ENCODE peak calls at places on chromosome 9, in nine cellular contexts. One of them, this sample, is unnamed.
A peak's percentile ranks its signal among the peaks of the same experiment; 100 is the strongest.

GRCh38 chr9:107295995-107296394 is 12.9 kb downstream of the RAD23B start:
- DNase-seq in uterus: no peak
- DNase-seq in heart right ventricle: no peak
- DNase-seq in spleen: no peak
- DNase-seq in PC-3: no peak
- DNase-seq in HFF-Myc: no peak
- DNase-seq in CD4-positive, CD25-positive, alpha-beta regulatory T cell: no peak
- DNase-seq in AG10803: no peak
- DNase-seq in A673: no peak
- DNase-seq in this sample: no peak

GRCh38 chr9:37200572-37201005 is 80.2 kb downstream of the ZCCHC7 start:
- DNase-seq in PC-3: peak; percentile 44
- DNase-seq in HFF-Myc: peak; percentile 36
- DNase-seq in spleen: no peak
- DNase-seq in A673: peak; percentile 84
- DNase-seq in CD4-positive, CD25-positive, alpha-beta regulatory T cell: no peak
- DNase-seq in uterus: no peak
- DNase-seq in heart right ventricle: no peak
- DNase-seq in AG10803: peak; percentile 31
- DNase-seq in this sample: peak; percentile 9

GRCh38 chr9:71680189-71680983 is 87.9 kb downstream of the CEMIP2 start:
- DNase-seq in uterus: no peak
- DNase-seq in CD4-positive, CD25-positive, alpha-beta regulatory T cell: no peak
- DNase-seq in PC-3: peak; percentile 82
- DNase-seq in AG10803: peak; percentile 63
- DNase-seq in spleen: no peak
- DNase-seq in HFF-Myc: no peak
- DNase-seq in A673: no peak
- DNase-seq in heart right ventricle: no peak
- DNase-seq in this sample: no peak

GRCh38 chr9:19493174-19493811 is 84.5 kb downstream of the ACER2 start:
- DNase-seq in uterus: peak; percentile 69
- DNase-seq in CD4-positive, CD25-positive, alpha-beta regulatory T cell: peak; percentile 34
- DNase-seq in HFF-Myc: peak; percentile 25
- DNase-seq in AG10803: peak; percentile 64
- DNase-seq in spleen: no peak
- DNase-seq in PC-3: peak; percentile 69
- DNase-seq in A673: peak; percentile 44
- DNase-seq in heart right ventricle: peak; percentile 73
- DNase-seq in this sample: peak; percentile 63

GRCh38 chr9:114362394-114362793 is 25.4 kb downstream of the AKNA start:
- DNase-seq in AG10803: no peak
- DNase-seq in PC-3: no peak
- DNase-seq in spleen: no peak
- DNase-seq in heart right ventricle: no peak
- DNase-seq in HFF-Myc: no peak
- DNase-seq in A673: no peak
- DNase-seq in CD4-positive, CD25-positive, alpha-beta regulatory T cell: no peak
- DNase-seq in uterus: no peak
- DNase-seq in this sample: no peak

GRCh38 chr9:114634387-114634786 is 23.2 kb downstream of the TEX53 start:
- DNase-seq in heart right ventricle: no peak
- DNase-seq in spleen: no peak
- DNase-seq in PC-3: no peak
- DNase-seq in A673: no peak
- DNase-seq in AG10803: no peak
- DNase-seq in HFF-Myc: no peak
- DNase-seq in uterus: no peak
- DNase-seq in CD4-positive, CD25-positive, alpha-beta regulatory T cell: no peak
- DNase-seq in this sample: no peak

GRCh38 chr9:75823136-75823535 is 67.3 kb upstream of the PCSK5 start:
- DNase-seq in heart right ventricle: no peak
- DNase-seq in AG10803: no peak
- DNase-seq in HFF-Myc: no peak
- DNase-seq in spleen: no peak
- DNase-seq in A673: no peak
- DNase-seq in uterus: no peak
- DNase-seq in PC-3: no peak
- DNase-seq in CD4-positive, CD25-positive, alpha-beta regulatory T cell: no peak
- DNase-seq in this sample: no peak

GRCh38 chr9:121359358-121360294 is 10.4 kb downstream of the STOM start:
- DNase-seq in HFF-Myc: no peak
- DNase-seq in AG10803: peak; percentile 68
- DNase-seq in uterus: no peak
- DNase-seq in CD4-positive, CD25-positive, alpha-beta regulatory T cell: no peak
- DNase-seq in PC-3: no peak
- DNase-seq in heart right ventricle: no peak
- DNase-seq in spleen: no peak
- DNase-seq in A673: peak; percentile 41
- DNase-seq in this sample: no peak

GRCh38 chr9:83430681-83431080 is 107.5 kb downstream of the FRMD3 start:
- DNase-seq in AG10803: no peak
- DNase-seq in heart right ventricle: no peak
- DNase-seq in A673: no peak
- DNase-seq in HFF-Myc: no peak
- DNase-seq in uterus: no peak
- DNase-seq in spleen: no peak
- DNase-seq in PC-3: no peak
- DNase-seq in CD4-positive, CD25-positive, alpha-beta regulatory T cell: no peak
- DNase-seq in this sample: no peak

GRCh38 chr9:35673132-35673997 is at the start of gene CA9:
- DNase-seq in spleen: no peak
- DNase-seq in AG10803: no peak
- DNase-seq in PC-3: no peak
- DNase-seq in uterus: no peak
- DNase-seq in heart right ventricle: peak; percentile 43
- DNase-seq in CD4-positive, CD25-positive, alpha-beta regulatory T cell: no peak
- DNase-seq in HFF-Myc: no peak
- DNase-seq in A673: no peak
- DNase-seq in this sample: no peak

GRCh38 chr9:99660191-99660636 is 161.5 kb upstream of the NR4A3 start:
- DNase-seq in heart right ventricle: peak; percentile 4
- DNase-seq in HFF-Myc: no peak
- DNase-seq in A673: no peak
- DNase-seq in PC-3: no peak
- DNase-seq in CD4-positive, CD25-positive, alpha-beta regulatory T cell: no peak
- DNase-seq in uterus: no peak
- DNase-seq in AG10803: no peak
- DNase-seq in spleen: no peak
- DNase-seq in this sample: no peak

DNA sequence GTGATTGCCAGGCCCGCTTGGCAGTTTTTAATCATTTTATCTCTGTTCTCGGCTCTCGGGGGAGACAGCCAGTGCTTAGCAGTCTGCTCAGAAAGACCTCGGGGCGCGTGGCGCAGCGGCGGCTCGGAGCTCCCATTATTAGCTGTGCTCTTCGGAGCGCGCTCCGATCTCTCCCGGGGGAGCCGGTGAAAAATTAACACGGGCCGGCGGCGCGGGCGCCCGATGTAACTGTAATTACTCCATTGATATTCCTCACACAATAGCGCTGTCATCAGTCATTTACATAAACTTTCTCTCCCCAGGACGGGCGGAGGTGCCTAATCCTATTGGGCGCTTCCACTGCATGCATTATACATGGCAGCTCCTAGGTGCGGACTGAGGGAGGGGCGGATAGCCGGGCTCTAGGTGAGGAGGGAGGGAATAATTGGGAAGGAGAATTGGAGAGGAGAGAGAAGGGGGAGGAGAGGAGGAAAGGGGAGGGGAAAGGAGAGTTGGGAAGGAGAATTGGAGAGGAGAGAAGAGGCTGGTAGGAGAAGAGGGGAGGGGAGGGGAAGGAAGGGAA is 24.9 kb downstream of the LMX1B start:
- DNase-seq in PC-3: no peak
- DNase-seq in HFF-Myc: no peak
- DNase-seq in A673: peak; percentile 57
- DNase-seq in AG10803: no peak
- DNase-seq in CD4-positive, CD25-positive, alpha-beta regulatory T cell: no peak
- DNase-seq in spleen: no peak
- DNase-seq in heart right ventricle: no peak
- DNase-seq in uterus: no peak
- DNase-seq in this sample: no peak
- H3K4me3 ChIP-seq in PC-3: no peak overlapping the region
- H3K4me3 ChIP-seq in HFF-Myc: no peak overlapping the region
- H3K4me3 ChIP-seq in A673: peak overlapping the region; percentile 17
- H3K4me3 ChIP-seq in AG10803: no peak overlapping the region
- H3K4me3 ChIP-seq in CD4-positive, CD25-positive, alpha-beta regulatory T cell: no peak overlapping the region
- H3K4me3 ChIP-seq in spleen: no peak overlapping the region
- H3K4me3 ChIP-seq in heart right ventricle: no peak overlapping the region
- H3K4me3 ChIP-seq in uterus: no peak overlapping the region
- H3K4me3 ChIP-seq in this sample: no peak overlapping the region

DNA sequence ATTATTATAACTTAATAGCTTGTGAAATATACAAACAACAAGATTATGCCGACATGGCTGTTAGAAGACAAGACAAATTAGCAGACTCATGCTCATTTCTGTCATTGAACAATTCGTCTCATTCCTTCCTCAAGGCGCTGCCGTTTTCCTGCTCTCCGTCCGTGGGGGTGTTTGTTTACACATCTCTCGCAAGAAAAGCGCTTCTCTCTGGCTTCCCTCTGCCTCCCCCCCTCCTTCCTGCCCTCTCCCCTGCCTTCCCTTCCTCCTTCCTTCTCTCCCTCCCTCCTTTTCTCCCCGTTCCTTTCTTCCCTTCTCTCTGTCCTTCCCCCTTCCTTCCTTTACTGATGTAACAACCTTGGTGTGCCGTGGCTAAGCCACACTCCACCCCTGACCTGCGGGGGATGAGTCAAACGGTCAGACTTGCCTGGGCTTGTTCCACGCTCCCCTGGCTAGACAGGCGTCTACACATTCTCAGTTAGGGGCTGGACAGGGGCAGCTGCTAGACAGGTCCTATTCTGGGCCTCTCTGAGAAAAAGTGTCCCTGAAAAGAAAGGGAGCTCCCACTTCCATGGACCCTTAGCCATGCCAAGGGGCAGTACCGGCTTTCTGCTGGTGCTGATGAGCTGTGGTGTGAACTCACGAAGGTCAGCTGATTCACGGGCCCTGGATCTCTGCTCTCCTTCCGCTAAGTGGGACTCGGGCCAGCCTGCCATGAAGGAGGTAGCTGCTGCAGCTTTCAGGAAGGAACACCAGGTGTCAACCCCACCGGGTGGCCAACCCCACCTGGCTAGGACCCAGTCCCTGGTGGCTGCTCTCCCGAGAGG is 32.0 kb upstream of the SPTLC1 start:
- DNase-seq in CD4-positive, CD25-positive, alpha-beta regulatory T cell: no peak
- DNase-seq in heart right ventricle: peak; percentile 46
- DNase-seq in AG10803: peak; percentile 91
- DNase-seq in A673: no peak
- DNase-seq in PC-3: peak; percentile 70
- DNase-seq in uterus: peak; percentile 83
- DNase-seq in HFF-Myc: peak; percentile 89
- DNase-seq in spleen: no peak
- DNase-seq in this sample: peak; percentile 81
- H3K4me3 ChIP-seq in CD4-positive, CD25-positive, alpha-beta regulatory T cell: no peak overlapping the region
- H3K4me3 ChIP-seq in heart right ventricle: no peak overlapping the region
- H3K4me3 ChIP-seq in AG10803: no peak overlapping the region
- H3K4me3 ChIP-seq in A673: no peak overlapping the region
- H3K4me3 ChIP-seq in PC-3: peak overlapping the region; percentile 53
- H3K4me3 ChIP-seq in uterus: no peak overlapping the region
- H3K4me3 ChIP-seq in HFF-Myc: no peak overlapping the region
- H3K4me3 ChIP-seq in spleen: no peak overlapping the region
- H3K4me3 ChIP-seq in this sample: no peak overlapping the region

DNA sequence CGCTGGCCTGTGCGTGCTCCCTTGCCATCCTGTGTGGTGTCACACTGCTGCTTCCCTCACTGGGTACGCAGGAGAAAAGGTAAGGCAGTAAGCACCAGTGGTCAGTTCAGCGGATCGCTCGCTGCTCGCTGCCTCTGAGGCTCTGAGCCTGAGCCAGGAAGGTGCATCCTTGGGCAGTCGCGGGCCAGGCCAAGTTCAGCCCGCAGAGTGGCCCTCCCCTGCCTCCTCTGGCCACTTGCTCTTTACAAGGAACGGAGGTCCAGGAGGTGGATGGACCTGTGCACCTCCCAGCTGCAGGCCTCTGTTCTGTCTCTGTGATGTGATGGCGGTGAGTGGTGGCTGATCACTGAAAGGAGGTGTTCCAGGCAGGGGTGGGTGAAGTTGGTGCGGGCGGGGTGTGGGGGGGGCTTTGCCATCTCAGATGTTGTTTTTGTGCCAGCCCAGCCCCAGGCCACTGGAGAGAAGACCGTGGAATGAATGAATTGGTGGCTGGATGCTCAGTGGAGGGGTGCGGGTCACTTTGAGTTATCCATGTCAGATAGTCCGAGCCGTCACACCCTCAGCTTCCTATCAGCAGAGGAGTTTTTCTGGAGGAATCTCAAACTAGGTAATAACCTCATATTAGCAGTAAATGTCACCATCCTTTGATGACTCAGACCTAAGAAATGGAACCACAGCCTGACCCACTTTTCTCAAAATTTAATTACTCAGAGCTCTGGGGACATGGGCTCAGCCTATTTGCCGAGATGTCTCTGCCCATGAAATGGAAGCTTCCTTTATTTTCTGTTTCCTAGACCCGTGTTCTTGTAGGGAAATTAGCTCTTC is 7.3 kb downstream of the COL5A1 start:
- DNase-seq in CD4-positive, CD25-positive, alpha-beta regulatory T cell: no peak
- DNase-seq in heart right ventricle: no peak
- DNase-seq in PC-3: peak; percentile 64
- DNase-seq in A673: no peak
- DNase-seq in AG10803: peak; percentile 81
- DNase-seq in uterus: no peak
- DNase-seq in HFF-Myc: no peak
- DNase-seq in spleen: peak; percentile 27
- DNase-seq in this sample: no peak
- H3K4me3 ChIP-seq in CD4-positive, CD25-positive, alpha-beta regulatory T cell: no peak overlapping the region
- H3K4me3 ChIP-seq in heart right ventricle: no peak overlapping the region
- H3K4me3 ChIP-seq in PC-3: no peak overlapping the region
- H3K4me3 ChIP-seq in A673: no peak overlapping the region
- H3K4me3 ChIP-seq in AG10803: no peak overlapping the region
- H3K4me3 ChIP-seq in uterus: no peak overlapping the region
- H3K4me3 ChIP-seq in HFF-Myc: no peak overlapping the region
- H3K4me3 ChIP-seq in spleen: no peak overlapping the region
- H3K4me3 ChIP-seq in this sample: no peak overlapping the region

GRCh38 chr9:97557606-97558095 is 56.2 kb downstream of the TMOD1 start:
- DNase-seq in CD4-positive, CD25-positive, alpha-beta regulatory T cell: no peak
- DNase-seq in heart right ventricle: peak; percentile 72
- DNase-seq in spleen: peak; percentile 64
- DNase-seq in A673: no peak
- DNase-seq in PC-3: no peak
- DNase-seq in HFF-Myc: no peak
- DNase-seq in AG10803: no peak
- DNase-seq in uterus: peak; percentile 82
- DNase-seq in this sample: no peak

GRCh38 chr9:97560851-97561250 is 59.4 kb downstream of the TMOD1 start:
- DNase-seq in CD4-positive, CD25-positive, alpha-beta regulatory T cell: no peak
- DNase-seq in spleen: peak; percentile 47
- DNase-seq in PC-3: no peak
- DNase-seq in A673: no peak
- DNase-seq in uterus: no peak
- DNase-seq in HFF-Myc: no peak
- DNase-seq in AG10803: no peak
- DNase-seq in heart right ventricle: no peak
- DNase-seq in this sample: no peak

GRCh38 chr9:97558701-97559101 is 57.2 kb downstream of the TMOD1 start:
- DNase-seq in HFF-Myc: no peak
- DNase-seq in spleen: peak; percentile 31
- DNase-seq in heart right ventricle: no peak
- DNase-seq in CD4-positive, CD25-positive, alpha-beta regulatory T cell: no peak
- DNase-seq in A673: no peak
- DNase-seq in PC-3: no peak
- DNase-seq in AG10803: no peak
- DNase-seq in uterus: no peak
- DNase-seq in this sample: no peak

GRCh38 chr9:97560154-97560553 is 58.7 kb downstream of the TMOD1 start:
- DNase-seq in uterus: no peak
- DNase-seq in A673: no peak
- DNase-seq in spleen: peak; percentile 1
- DNase-seq in AG10803: no peak
- DNase-seq in PC-3: no peak
- DNase-seq in heart right ventricle: no peak
- DNase-seq in CD4-positive, CD25-positive, alpha-beta regulatory T cell: no peak
- DNase-seq in HFF-Myc: no peak
- DNase-seq in this sample: no peak

GRCh38 chr9:97559111-97559514 is 57.6 kb downstream of the TMOD1 start:
- DNase-seq in AG10803: no peak
- DNase-seq in HFF-Myc: no peak
- DNase-seq in uterus: peak; percentile 65
- DNase-seq in heart right ventricle: no peak
- DNase-seq in PC-3: no peak
- DNase-seq in spleen: peak; percentile 22
- DNase-seq in CD4-positive, CD25-positive, alpha-beta regulatory T cell: no peak
- DNase-seq in A673: no peak
- DNase-seq in this sample: no peak
- H3K4me3 ChIP-seq in AG10803: no peak overlapping the region
- H3K4me3 ChIP-seq in HFF-Myc: no peak overlapping the region
- H3K4me3 ChIP-seq in uterus: no peak overlapping the region
- H3K4me3 ChIP-seq in heart right ventricle: no peak overlapping the region
- H3K4me3 ChIP-seq in PC-3: no peak overlapping the region
- H3K4me3 ChIP-seq in spleen: no peak overlapping the region
- H3K4me3 ChIP-seq in CD4-positive, CD25-positive, alpha-beta regulatory T cell: no peak overlapping the region
- H3K4me3 ChIP-seq in A673: no peak overlapping the region
- H3K4me3 ChIP-seq in this sample: no peak overlapping the region